ENCODE peak calls at places on chromosomes 5 and 9, in five cellular contexts. P is Caco-2, D is heart right ventricle, Z is astrocyte of the spinal cord, O is cardiac fibroblast. R is an unnamed sample.

GRCh38 chr5:135203593-135204036 is 169.6 kb upstream of the PITX1 start:
- DNase-seq in P (no peak), D (no peak), Z (peak), O (no peak), R (no peak)

GRCh38 chr9:80376180-80376579 is 804.4 kb downstream of the TLE4 start:
- DNase-seq in P (no peak), D (no peak), Z (no peak), O (no peak), R (no peak)

GRCh38 chr9:7813030-7813429 is 13.5 kb upstream of the DMAC1 start:
- DNase-seq in P (no peak), D (no peak), Z (no peak), O (no peak), R (no peak)

GRCh38 chr9:103627731-103628130 is 466.4 kb upstream of the SMC2 start:
- DNase-seq in P (no peak), D (no peak), Z (no peak), O (no peak), R (no peak)

GRCh38 chr5:14268236-14268701 is 125.1 kb downstream of the TRIO start:
- DNase-seq in P (peak), D (no peak), Z (peak), O (peak), R (no peak)

GRCh38 chr5:158877124-158877581 is 222.6 kb downstream of the EBF1 start:
- DNase-seq in P (no peak), D (no peak), Z (peak), O (peak), R (no peak)

GRCh38 chr9:126882746-126883145 is 22.3 kb downstream of the ZBTB34 start:
- DNase-seq in P (no peak), D (no peak), Z (no peak), O (no peak), R (no peak)

GRCh38 chr5:73591698-73592501 is 26.4 kb downstream of the UTP15 start:
- DNase-seq in P (no peak), D (no peak), Z (peak), O (peak), R (no peak)

GRCh38 chr5:141528401-141528984 is 39.6 kb downstream of the PCDHGC5 start:
- DNase-seq in P (no peak), D (peak), Z (no peak), O (peak), R (no peak)

GRCh38 chr5:76199321-76200318 is 116.4 kb downstream of the SV2C start:
- DNase-seq in P (no peak), D (no peak), Z (no peak), O (no peak), R (no peak)

GRCh38 chr5:132678735-132679134 is 4.9 kb downstream of the IL4 start:
- DNase-seq in P (no peak), D (no peak), Z (no peak), O (no peak), R (no peak)

GRCh38 chr5:133905494-133905893 is 62.9 kb downstream of the C5orf15 start:
- DNase-seq in P (no peak), D (no peak), Z (no peak), O (no peak), R (no peak)

GRCh38 chr9:83266618-83267543 is 203.9 kb upstream of the RASEF start:
- DNase-seq in P (peak), D (peak), Z (no peak), O (peak), R (no peak)

GRCh38 chr9:3698531-3698930 is 172.7 kb upstream of the RFX3 start:
- DNase-seq in P (no peak), D (no peak), Z (no peak), O (no peak), R (no peak)

GRCh38 chr5:64505769-64506566 is at the start of gene RGS7BP:
- DNase-seq in P (no peak), D (peak), Z (peak), O (peak), R (no peak)

GRCh38 chr5:143153332-143154119 is 250.0 kb downstream of the NR3C1 start:
- DNase-seq in P (no peak), D (peak), Z (peak), O (peak), R (no peak)

GRCh38 chr9:122134822-122135528 is 24.6 kb downstream of the NDUFA8 start:
- DNase-seq in P (no peak), D (no peak), Z (peak), O (peak), R (no peak)

GRCh38 chr5:113170707-113171106 is 194.1 kb downstream of the DCP2 start:
- DNase-seq in P (no peak), D (no peak), Z (no peak), O (no peak), R (no peak)

GRCh38 chr9:34381323-34381722 is 4.6 kb upstream of the MYORG start:
- DNase-seq in P (no peak), D (peak), Z (no peak), O (no peak), R (no peak)

DNA sequence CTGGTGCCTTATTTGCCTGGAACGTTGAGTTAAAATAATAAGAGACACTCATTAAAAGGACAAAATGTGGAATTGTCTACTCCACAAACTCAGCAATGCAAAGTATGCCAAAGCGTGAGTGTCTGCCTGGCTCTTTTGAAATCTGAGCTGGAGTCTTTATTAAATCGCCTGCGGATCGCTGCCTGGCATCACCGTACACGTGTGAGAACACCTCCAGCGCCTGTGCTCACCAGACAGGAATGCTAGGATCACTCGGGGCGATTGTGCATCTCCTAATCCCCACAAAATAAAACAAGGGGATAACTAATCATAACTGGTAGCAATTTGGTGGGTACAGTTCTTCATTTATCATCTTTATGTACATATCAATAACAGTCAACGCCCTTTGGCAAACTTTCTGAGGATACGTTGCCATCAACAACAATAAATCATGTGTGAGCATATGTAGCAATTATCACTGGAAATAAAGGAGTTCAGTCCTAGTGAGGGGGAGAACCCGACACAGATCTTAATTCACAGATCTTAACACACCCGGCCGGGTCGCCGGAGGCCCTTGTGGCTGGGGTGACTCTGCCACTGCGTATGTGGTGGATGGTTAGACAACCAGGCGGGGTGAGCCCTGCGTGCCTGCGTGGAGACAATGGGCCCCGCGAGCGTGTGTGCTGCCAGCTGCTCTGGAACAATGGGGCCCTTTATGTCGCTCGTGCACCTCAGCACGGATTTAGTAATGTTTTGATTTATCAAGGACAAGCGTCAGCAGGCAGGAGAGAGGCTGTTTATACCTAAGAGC is 284.9 kb upstream of the IRX1 start:
- DNase-seq in P (no peak), D (no peak), Z (peak), O (peak), R (no peak)
- H3K4me3 ChIP-seq in P (no peak), D (no peak), Z (no peak), O (no peak), R (no peak)

GRCh38 chr9:96136992-96137665 is 164.8 kb downstream of the HSD17B3 start:
- DNase-seq in P (no peak), D (no peak), Z (peak), O (peak), R (peak)
- H3K4me3 ChIP-seq in P (no peak), D (no peak), Z (peak), O (no peak), R (peak)

GRCh38 chr5:150166193-150167162 is at the start of gene CDX1:
- DNase-seq in P (no peak), D (no peak), Z (no peak), O (no peak), R (no peak)

GRCh38 chr5:150168864-150169263 is 2.3 kb downstream of the CDX1 start:
- DNase-seq in P (no peak), D (no peak), Z (no peak), O (no peak), R (no peak)

GRCh38 chr5:150164640-150165039 is 1.9 kb upstream of the CDX1 start:
- DNase-seq in P (no peak), D (no peak), Z (no peak), O (no peak), R (no peak)

GRCh38 chr5:150167908-150168307 is 1.3 kb downstream of the CDX1 start:
- DNase-seq in P (no peak), D (no peak), Z (no peak), O (no peak), R (no peak)

GRCh38 chr5:150167163-150167798 is 703 bp downstream of the CDX1 start:
- DNase-seq in P (no peak), D (no peak), Z (no peak), O (no peak), R (no peak)
- H3K4me3 ChIP-seq in P (no peak), D (no peak), Z (no peak), O (no peak), R (no peak)

GRCh38 chr5:68711311-68712200 is 382.3 kb upstream of the SLC30A5 start:
- DNase-seq in P (no peak), D (no peak), Z (no peak), O (no peak), R (peak)
- H3K4me3 ChIP-seq in P (no peak), D (no peak), Z (no peak), O (no peak), R (no peak)

GRCh38 chr5:57937501-57937900 is 454.9 kb upstream of the ACTBL2 start:
- DNase-seq in P (no peak), D (no peak), Z (no peak), O (no peak), R (no peak)

GRCh38 chr5:57939771-57940170 is 457.2 kb upstream of the ACTBL2 start:
- DNase-seq in P (no peak), D (no peak), Z (no peak), O (no peak), R (no peak)

GRCh38 chr5:57940236-57940635 is 457.6 kb upstream of the ACTBL2 start:
- DNase-seq in P (no peak), D (no peak), Z (no peak), O (no peak), R (no peak)

GRCh38 chr5:57939335-57939734 is 456.7 kb upstream of the ACTBL2 start:
- DNase-seq in P (no peak), D (no peak), Z (no peak), O (no peak), R (no peak)

DNA sequence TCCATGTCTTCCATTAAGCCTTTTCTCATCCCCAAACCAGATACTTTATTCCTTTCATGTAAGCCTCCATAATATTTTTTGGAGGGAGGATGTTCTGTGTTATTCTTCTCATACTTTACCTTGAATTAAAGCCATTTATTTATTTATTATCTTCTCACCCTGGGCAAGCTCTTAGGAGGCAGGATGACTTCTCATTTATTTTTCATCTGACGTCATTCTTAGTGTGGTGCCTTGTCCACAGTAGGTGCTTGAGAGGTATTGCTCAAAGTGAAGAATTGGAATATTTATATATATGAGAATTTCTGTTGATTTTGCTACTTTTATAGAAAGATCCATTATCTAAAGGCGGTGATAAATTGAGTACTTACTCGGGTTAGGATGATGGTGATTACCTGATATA is 458.3 kb upstream of the ACTBL2 start:
- DNase-seq in P (no peak), D (no peak), Z (no peak), O (no peak), R (no peak)
- H3K4me3 ChIP-seq in P (no peak), D (no peak), Z (no peak), O (no peak), R (no peak)

R was measured in GM12864.